ENCODE peak calls at places on chromosomes 16 and 17, in four cellular contexts. Y is H1, O is NT2/D1, V is K562. X is an unnamed sample.

GRCh38 chr17:39174907-39175694 is 9.1 kb upstream of the ARL5C start:
- DNase-seq in Y (peak), O (peak), V (peak), X (peak)

GRCh38 chr16:82301108-82301755 is 131.2 kb upstream of the MPHOSPH6 start:
- DNase-seq in Y (no peak), O (no peak), V (no peak), X (no peak)

GRCh38 chr16:17368951-17369350 is 101.8 kb downstream of the XYLT1 start:
- DNase-seq in Y (no peak), O (no peak), V (no peak), X (no peak)

GRCh38 chr17:56023851-56024250 is 129.4 kb upstream of the ANKFN1 start:
- DNase-seq in Y (no peak), O (no peak), V (no peak), X (no peak)

GRCh38 chr17:77083547-77083946 is 57.2 kb upstream of the SEC14L1 start:
- DNase-seq in Y (no peak), O (no peak), V (no peak), X (no peak)

GRCh38 chr17:72937687-72938086 is 154.8 kb downstream of the SLC39A11 start:
- DNase-seq in Y (no peak), O (no peak), V (no peak), X (no peak)

GRCh38 chr16:31134625-31135534 is 647 bp downstream of the PRSS8 start:
- DNase-seq in Y (no peak), O (peak), V (peak), X (no peak)

GRCh38 chr17:7803981-7804380 is 30.0 kb upstream of the KDM6B start:
- DNase-seq in Y (no peak), O (no peak), V (no peak), X (no peak)

GRCh38 chr16:66401610-66402009 is 25.5 kb upstream of the BEAN1 start:
- DNase-seq in Y (no peak), O (no peak), V (no peak), X (no peak)

GRCh38 chr17:21199311-21199710 is 14.7 kb downstream of the TMEM11 start:
- DNase-seq in Y (peak), O (peak), V (peak), X (no peak)

GRCh38 chr17:42111901-42112551 is 488 bp downstream of the DHX58 start:
- DNase-seq in Y (no peak), O (no peak), V (no peak), X (no peak)

GRCh38 chr16:87945351-87946042 is 5.7 kb upstream of the BANP start:
- DNase-seq in Y (no peak), O (no peak), V (no peak), X (peak)

GRCh38 chr16:87086575-87086974 is 230.6 kb downstream of the C16orf95 start:
- DNase-seq in Y (no peak), O (no peak), V (no peak), X (peak)

GRCh38 chr16:4937782-4938682 is 1.1 kb upstream of the PPL start:
- DNase-seq in Y (no peak), O (no peak), V (no peak), X (no peak)

GRCh38 chr16:10878644-10879498 is 1.9 kb downstream of the CIITA start:
- DNase-seq in Y (no peak), O (no peak), V (no peak), X (no peak)

GRCh38 chr17:64499805-64500486 is 3.1 kb upstream of the POLG2 start:
- DNase-seq in Y (no peak), O (no peak), V (no peak), X (no peak)

GRCh38 chr16:85733155-85733838 is 17.6 kb downstream of the C16orf74 start:
- DNase-seq in Y (no peak), O (no peak), V (no peak), X (no peak)

GRCh38 chr16:67104061-67104460 is 5.7 kb upstream of the PHAF1 start:
- DNase-seq in Y (no peak), O (peak), V (peak), X (no peak)

GRCh38 chr16:17416461-17417221 is 54.1 kb downstream of the XYLT1 start:
- DNase-seq in Y (no peak), O (no peak), V (no peak), X (no peak)

GRCh38 chr16:80346160-80346632 is 194.6 kb upstream of the DYNLRB2 start:
- DNase-seq in Y (no peak), O (peak), V (no peak), X (no peak)

GRCh38 chr16:81547919-81548216 is 103.3 kb downstream of the CMIP start:
- DNase-seq in Y (no peak), O (no peak), V (no peak), X (no peak)

GRCh38 chr17:33121272-33121671 is 129.6 kb downstream of the SPACA3 start:
- DNase-seq in Y (no peak), O (no peak), V (no peak), X (no peak)

GRCh38 chr16:54687043-54687655 is 243.5 kb upstream of the IRX5 start:
- DNase-seq in Y (no peak), O (no peak), V (no peak), X (no peak)

GRCh38 chr17:16980061-16980460 is 8.1 kb upstream of the TNFRSF13B start:
- DNase-seq in Y (no peak), O (no peak), V (no peak), X (no peak)

GRCh38 chr16:80619824-80620223 is 79.0 kb downstream of the DYNLRB2 start:
- DNase-seq in Y (no peak), O (no peak), V (no peak), X (no peak)

GRCh38 chr16:17469011-17469741 is 1.6 kb downstream of the XYLT1 start:
- DNase-seq in Y (no peak), O (no peak), V (no peak), X (no peak)

GRCh38 chr17:78151514-78152008 is 5.4 kb downstream of the C17orf99 start:
- DNase-seq in Y (no peak), O (no peak), V (no peak), X (no peak)

GRCh38 chr17:7573324-7574080 is 5.9 kb upstream of the CD68 start:
- DNase-seq in Y (no peak), O (no peak), V (peak), X (no peak)

GRCh38 chr16:23949630-23950290 is 114.0 kb downstream of the PRKCB start:
- DNase-seq in Y (no peak), O (no peak), V (no peak), X (no peak)

DNA sequence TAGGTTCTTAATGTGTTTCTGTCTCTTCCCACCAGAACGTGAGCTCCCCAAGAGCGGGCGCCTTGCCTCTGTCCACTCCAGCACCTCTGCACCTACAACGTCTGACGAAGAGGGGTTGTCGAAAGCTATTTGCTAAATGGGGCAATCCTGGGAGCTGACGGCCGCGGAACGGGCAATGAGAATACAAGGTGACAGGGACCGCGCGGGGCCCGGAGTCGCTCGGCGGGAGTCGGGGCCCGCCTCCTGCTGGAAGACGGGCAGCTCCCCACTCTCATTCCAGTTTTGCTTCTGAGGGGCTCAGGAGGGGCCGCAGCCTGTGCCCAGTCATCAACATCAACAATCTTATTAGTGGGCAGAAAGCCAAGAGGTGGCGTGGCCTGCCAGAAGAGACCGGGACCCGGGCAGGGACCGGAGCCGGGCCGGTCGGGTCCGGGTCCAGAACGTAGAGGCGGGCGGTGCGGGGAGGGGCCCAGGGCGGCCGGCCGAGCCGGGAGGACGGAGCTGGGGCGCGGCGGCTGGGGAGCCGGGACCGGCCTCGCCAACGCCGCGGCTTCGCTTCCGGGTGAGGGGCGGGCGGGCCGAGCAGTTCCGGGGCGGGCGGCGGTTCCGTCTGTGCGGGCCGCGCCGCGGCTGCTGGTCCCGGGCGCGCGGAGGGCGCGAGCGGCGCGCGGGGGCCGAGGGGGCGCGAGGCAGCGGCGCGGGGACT is at the start of gene MOSMO:
- DNase-seq in Y (no peak), O (peak), V (peak), X (no peak)
- TF ChIP-seq ZNF274 in Y (no peak), O (no peak), V (no peak), X (no peak)

DNA sequence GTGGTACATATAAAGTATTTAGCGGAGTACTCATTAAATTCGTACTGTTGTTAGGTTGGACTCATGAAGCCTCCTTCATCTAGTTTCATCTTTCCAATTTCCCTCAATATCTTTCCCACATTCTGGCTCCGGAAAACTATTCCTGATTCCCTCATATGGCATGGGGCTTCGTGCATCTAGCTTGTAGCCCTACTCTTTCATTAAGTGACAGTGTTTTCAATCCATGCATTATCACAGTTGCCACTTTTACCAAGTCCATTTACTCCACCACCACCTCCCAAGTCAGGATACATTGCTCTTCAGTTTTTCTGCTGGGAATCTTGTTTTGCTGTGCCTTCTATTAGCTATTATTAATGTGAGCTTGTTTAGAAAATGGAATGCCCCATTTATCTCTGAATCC is 1032.1 kb upstream of the RBFOX1 start:
- DNase-seq in Y (no peak), O (no peak), V (no peak), X (no peak)
- TF ChIP-seq ZNF274 in Y (no peak), O (no peak), V (no peak), X (no peak)

DNA sequence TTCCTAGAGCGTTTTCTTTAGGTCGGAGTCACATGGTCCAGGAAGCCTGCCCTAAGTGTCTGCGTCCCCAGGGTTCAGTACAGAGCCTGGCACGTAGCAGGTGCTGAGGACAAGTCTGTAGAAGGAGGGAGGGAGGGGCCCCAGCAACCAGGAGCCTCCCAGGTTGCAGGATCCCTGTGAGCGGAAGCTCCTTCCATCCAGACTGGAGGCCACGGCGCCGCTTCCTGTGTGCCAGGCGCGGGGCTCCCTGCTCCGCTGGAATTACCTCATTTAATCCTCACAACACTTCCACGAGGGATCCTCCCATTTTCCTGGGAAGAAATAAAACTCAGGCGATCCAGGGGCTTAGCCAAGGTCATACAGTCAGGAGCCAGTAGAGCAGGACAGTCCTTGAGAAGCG is 22.1 kb downstream of the TRARG1 start:
- DNase-seq in Y (no peak), O (no peak), V (no peak), X (no peak)
- TF ChIP-seq ZNF274 in Y (no peak), O (no peak), V (no peak), X (no peak)

GRCh38 chr17:81715107-81715871 is 3.2 kb downstream of the SLC25A10 start:
- DNase-seq in Y (no peak), O (no peak), V (no peak), X (no peak)
- TF ChIP-seq ZNF274 in Y (no peak), O (no peak), V (no peak), X (no peak)

DNA sequence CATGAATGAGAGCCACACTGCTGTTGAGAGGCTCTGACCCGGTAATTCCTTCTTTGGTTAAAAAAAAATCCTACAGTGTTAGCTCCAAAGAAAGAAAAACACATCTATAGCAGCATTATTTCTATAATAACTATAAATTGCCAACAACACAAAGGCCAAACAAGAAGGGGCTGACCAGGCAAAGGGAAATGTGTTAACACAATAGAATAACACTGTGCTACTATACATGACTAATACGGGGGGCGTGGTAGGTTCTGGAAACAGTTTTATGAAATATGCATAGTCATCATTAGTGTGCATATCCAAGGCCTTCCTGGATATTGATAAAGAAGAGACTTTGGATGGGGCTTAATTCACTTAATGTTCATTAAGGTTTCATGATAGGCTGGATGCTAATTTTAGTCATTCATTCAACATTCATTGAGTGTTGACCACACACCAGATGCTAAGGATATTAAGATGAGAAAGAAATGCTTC is 50.0 kb upstream of the CCL1 start:
- DNase-seq in Y (no peak), O (no peak), V (peak), X (no peak)
- TF ChIP-seq ZNF274 in Y (no peak), O (no peak), V (no peak), X (no peak)

GRCh38 chr16:49858200-49859129 is 2.6 kb upstream of the ZNF423 start:
- DNase-seq in Y (no peak), O (no peak), V (no peak), X (no peak)
- TF ChIP-seq ZNF274 in Y (no peak), O (no peak), V (no peak), X (no peak)

GRCh38 chr16:70780546-70780945 is 20.4 kb downstream of the VAC14 start:
- DNase-seq in Y (no peak), O (no peak), V (no peak), X (no peak)

GRCh38 chr16:70777496-70777895 is 23.5 kb downstream of the VAC14 start:
- DNase-seq in Y (no peak), O (no peak), V (no peak), X (no peak)

GRCh38 chr16:70779361-70779760 is 21.6 kb downstream of the VAC14 start:
- DNase-seq in Y (no peak), O (no peak), V (no peak), X (no peak)

GRCh38 chr16:70777973-70778406 is 23.0 kb downstream of the VAC14 start:
- DNase-seq in Y (no peak), O (no peak), V (no peak), X (no peak)

DNA sequence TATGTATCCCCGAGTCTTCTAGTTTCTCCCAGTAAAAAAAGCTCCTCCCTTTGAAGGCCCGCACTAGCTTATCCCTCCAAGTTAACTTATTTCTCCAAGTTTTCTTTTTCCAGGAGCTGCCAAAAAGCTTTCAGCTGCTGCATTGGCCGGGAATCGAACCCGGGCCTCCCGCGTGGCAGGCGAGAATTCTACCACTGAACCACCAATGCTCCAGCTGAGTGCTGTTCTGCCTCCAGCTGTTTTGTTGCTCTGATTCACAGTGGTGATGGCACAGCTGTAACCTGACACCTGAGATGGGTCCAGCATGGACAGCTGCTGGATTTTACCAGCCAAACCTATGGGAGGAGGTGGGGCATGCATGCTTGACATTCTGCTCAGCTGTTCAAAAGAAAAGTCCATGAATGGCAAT is 22.1 kb downstream of the VAC14 start:
- DNase-seq in Y (peak), O (peak), V (peak), X (peak)
- TF ChIP-seq ZNF274 in Y (no peak), O (no peak), V (no peak), X (no peak)

GRCh38 chr17:79615926-79616325 is 5.1 kb upstream of the RBFOX3 start:
- DNase-seq in Y (no peak), O (no peak), V (no peak), X (no peak)

GRCh38 chr17:79617740-79618382 is 7.0 kb upstream of the RBFOX3 start:
- DNase-seq in Y (no peak), O (no peak), V (no peak), X (no peak)

GRCh38 chr17:79616801-79617200 is 6.0 kb upstream of the RBFOX3 start:
- DNase-seq in Y (no peak), O (no peak), V (no peak), X (no peak)

GRCh38 chr17:79618383-79619067 is 7.7 kb upstream of the RBFOX3 start:
- DNase-seq in Y (no peak), O (no peak), V (no peak), X (no peak)

GRCh38 chr17:79617304-79617703 is 6.5 kb upstream of the RBFOX3 start:
- DNase-seq in Y (no peak), O (no peak), V (no peak), X (no peak)
- TF ChIP-seq ZNF274 in Y (no peak), O (no peak), V (no peak), X (no peak)

DNA sequence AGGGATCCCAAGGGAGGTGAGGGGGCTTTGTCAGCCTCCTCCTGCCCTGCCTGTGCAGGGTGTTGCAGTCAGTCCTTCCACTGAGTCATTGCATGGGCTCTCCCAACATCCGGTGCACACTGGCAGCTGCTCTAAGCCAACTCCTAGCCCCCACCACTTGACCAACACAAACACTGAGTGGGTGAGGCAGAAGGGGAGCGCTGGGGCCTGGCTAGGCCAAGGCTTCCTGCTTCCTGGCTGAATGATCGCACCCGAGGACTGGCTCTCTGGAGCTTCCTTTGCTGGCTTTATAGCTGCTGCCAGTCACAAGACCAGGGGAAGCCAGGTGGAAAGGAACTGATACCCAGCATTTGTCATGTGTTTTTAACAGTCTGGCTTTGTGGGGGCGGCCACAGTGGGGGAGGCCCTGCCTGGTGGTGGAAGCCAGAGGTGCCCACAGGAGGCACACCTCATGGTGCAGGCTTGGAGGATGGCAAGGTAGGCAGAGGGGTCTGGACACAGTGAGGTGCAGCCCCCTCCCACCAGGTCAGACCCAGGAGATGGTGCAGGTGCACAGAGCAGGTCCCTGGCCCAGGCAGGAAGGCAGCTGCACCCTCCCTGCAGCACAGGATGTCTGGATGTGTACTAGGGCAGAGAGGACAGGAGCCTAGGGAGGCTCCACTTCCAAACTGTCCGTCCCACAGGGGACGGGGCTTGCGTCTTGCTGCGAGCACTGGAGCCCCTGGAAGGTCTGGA is 6.9 kb downstream of the MPG start:
- DNase-seq in Y (no peak), O (no peak), V (no peak), X (no peak)
- TF ChIP-seq ZNF274 in Y (no peak), O (no peak), V (no peak), X (no peak)

GRCh38 chr17:4902540-4902939 is 358 bp downstream of the CHRNE start:
- DNase-seq in Y (no peak), O (no peak), V (peak), X (no peak)

GRCh38 chr17:4901108-4901647 is 1.7 kb downstream of the CHRNE start:
- DNase-seq in Y (no peak), O (no peak), V (no peak), X (no peak)

GRCh38 chr17:4901648-4902344 is 1.1 kb downstream of the CHRNE start:
- DNase-seq in Y (no peak), O (no peak), V (no peak), X (no peak)

GRCh38 chr17:4900231-4901107 is 1.1 kb downstream of the C17orf107 start:
- DNase-seq in Y (no peak), O (no peak), V (no peak), X (no peak)

GRCh38 chr17:4903051-4903818 is at the start of gene CHRNE:
- DNase-seq in Y (no peak), O (peak), V (peak), X (peak)
- TF ChIP-seq ZNF274 in Y (no peak), O (no peak), V (no peak), X (no peak)